ENCODE peak calls at places on chromosome 5, in ten cellular contexts. T, M, S, J, P, I, R, L, X and G are unnamed samples.
A peak's percentile ranks its signal among the peaks of the same experiment; 100 is the strongest.

GRCh38 chr5:167995844-167996400 is 295.5 kb upstream of the WWC1 start:
- DNase-seq in P (no peak), M (no peak), L (no peak), I (no peak), J (no peak), S (no peak), X (no peak), T (no peak), R (no peak), G (no peak)

GRCh38 chr5:133785182-133785581 is 172.8 kb upstream of the FSTL4 start:
- DNase-seq in L (no peak), S (no peak), P (peak; percentile 3), R (no peak), M (no peak), J (peak; percentile 51), I (no peak), X (no peak), T (no peak), G (no peak)

GRCh38 chr5:72063219-72063819 is 44.0 kb upstream of the MAP1B start:
- DNase-seq in L (peak; percentile 46), M (peak; percentile 57), T (peak; percentile 22), J (peak; percentile 74), X (no peak), I (peak; percentile 57), R (no peak), S (peak; percentile 63), P (peak; percentile 54), G (peak; percentile 43)

GRCh38 chr5:127011151-127011550 is 19.2 kb downstream of the MARCHF3 start:
- DNase-seq in M (peak; percentile 91), I (no peak), S (no peak), P (peak; percentile 97), T (peak; percentile 80), R (no peak), J (no peak), L (peak; percentile 85), X (no peak), G (peak; percentile 95)

GRCh38 chr5:154794525-154795234 is 39.5 kb downstream of the LARP1 start:
- DNase-seq in R (no peak), I (no peak), P (peak; percentile 42), L (no peak), M (peak; percentile 80), T (no peak), X (no peak), J (no peak), S (peak; percentile 64), G (peak; percentile 77)

GRCh38 chr5:179795049-179795862 is 1.5 kb downstream of the LTC4S start:
- DNase-seq in I (no peak), J (peak; percentile 65), P (peak; percentile 14), X (no peak), M (no peak), L (peak; percentile 36), S (no peak), R (no peak), T (no peak), G (no peak)

GRCh38 chr5:108797396-108797795 is 49.7 kb downstream of the FER start:
- DNase-seq in I (no peak), R (no peak), T (no peak), L (no peak), M (no peak), X (no peak), J (no peak), S (no peak), P (no peak), G (no peak)

GRCh38 chr5:122492675-122493074 is 180.6 kb downstream of the SNCAIP start:
- DNase-seq in L (peak; percentile 56), S (peak; percentile 23), P (peak; percentile 37), I (no peak), J (no peak), X (no peak), M (peak; percentile 9), T (no peak), R (no peak), G (no peak)

GRCh38 chr5:138054863-138055558 is 22.1 kb upstream of the FAM13B start:
- DNase-seq in X (no peak), P (peak; percentile 33), T (no peak), I (peak; percentile 34), M (no peak), L (no peak), J (peak; percentile 57), S (no peak), R (no peak), G (no peak)

GRCh38 chr5:132027027-132027426 is 15.6 kb upstream of the ACSL6 start:
- DNase-seq in M (no peak), X (no peak), P (no peak), I (no peak), J (no peak), R (no peak), S (no peak), L (no peak), T (peak; percentile 3), G (no peak)

GRCh38 chr5:168364151-168364661 is 72.8 kb downstream of the WWC1 start:
- DNase-seq in L (no peak), S (peak; percentile 53), R (no peak), X (no peak), I (no peak), P (peak; percentile 91), T (peak; percentile 32), M (peak; percentile 83), J (no peak), G (peak; percentile 98)

GRCh38 chr5:72895758-72896157 is 60.1 kb upstream of the FCHO2 start:
- DNase-seq in J (no peak), L (no peak), R (no peak), M (no peak), T (no peak), I (no peak), X (no peak), S (no peak), P (no peak), G (no peak)

GRCh38 chr5:80668016-80668969 is 13.5 kb upstream of the DHFR start:
- DNase-seq in J (no peak), T (no peak), I (no peak), M (no peak), S (no peak), P (no peak), R (no peak), X (no peak), L (no peak), G (no peak)

GRCh38 chr5:57650360-57651069 is 167.9 kb upstream of the ACTBL2 start:
- DNase-seq in P (peak; percentile 77), X (no peak), S (peak; percentile 79), R (no peak), M (peak; percentile 77), J (peak; percentile 57), T (peak; percentile 49), L (peak; percentile 73), I (no peak), G (peak; percentile 67)

GRCh38 chr5:28374492-28374934 is 1336.1 kb upstream of the CDH9 start:
- DNase-seq in R (no peak), M (no peak), T (no peak), L (no peak), J (peak; percentile 10), I (no peak), X (no peak), P (no peak), S (peak; percentile 27), G (peak; percentile 99)

GRCh38 chr5:33180900-33181299 is 259.9 kb upstream of the TARS1 start:
- DNase-seq in P (peak; percentile 66), X (no peak), I (no peak), L (peak; percentile 50), S (peak; percentile 52), R (no peak), T (peak; percentile 51), M (peak; percentile 68), J (no peak), G (no peak)

GRCh38 chr5:168047043-168047668 is 244.3 kb upstream of the WWC1 start:
- DNase-seq in M (peak; percentile 49), S (peak; percentile 76), L (peak; percentile 58), P (peak; percentile 42), X (no peak), I (peak; percentile 29), T (peak; percentile 41), R (no peak), J (peak; percentile 80), G (peak; percentile 29)

GRCh38 chr5:179860301-179860700 is 1.7 kb upstream of the MRNIP start:
- DNase-seq in T (no peak), J (no peak), P (no peak), I (no peak), R (no peak), S (no peak), M (no peak), L (no peak), X (no peak), G (no peak)

GRCh38 chr5:1140188-1140817 is 28.4 kb upstream of the SLC12A7 start:
- DNase-seq in M (peak; percentile 44), T (peak; percentile 71), S (peak; percentile 79), L (no peak), J (peak; percentile 74), P (peak; percentile 16), I (peak; percentile 53), X (peak; percentile 55), R (peak; percentile 75), G (peak; percentile 44)

GRCh38 chr5:120159155-120159554 is 304.9 kb upstream of the PRR16 start:
- DNase-seq in M (no peak), S (no peak), T (no peak), X (no peak), J (no peak), P (no peak), I (no peak), R (no peak), L (no peak), G (no peak)

GRCh38 chr5:146111409-146111808 is 6.0 kb upstream of the PLAC8L1 start:
- DNase-seq in L (no peak), T (no peak), S (no peak), M (no peak), R (no peak), I (no peak), P (no peak), J (no peak), X (no peak), G (no peak)

GRCh38 chr5:96387616-96388015 is 45.4 kb downstream of the PCSK1 start:
- DNase-seq in X (no peak), R (no peak), P (no peak), L (no peak), S (no peak), J (no peak), I (no peak), T (no peak), M (no peak), G (no peak)

GRCh38 chr5:91409304-91409703 is 26.2 kb upstream of the ARRDC3 start:
- DNase-seq in P (no peak), L (no peak), M (no peak), R (no peak), X (no peak), S (no peak), I (no peak), T (no peak), J (no peak), G (no peak)